ENCODE peak calls at places on chromosomes 5 and 9, in seven cellular contexts. One of them, this sample, is unnamed.

GRCh38 chr9:80964951-80965350 is 724.4 kb downstream of the TLE1 start:
- DNase-seq in COR-L47: no peak
- DNase-seq in MCF 10A: no peak
- DNase-seq in PC-3: no peak
- DNase-seq in NCI-H1092: no peak
- DNase-seq in cardiac fibroblast: no peak
- DNase-seq in stimulated activated naive CD4-positive, alpha-beta T cell: no peak
- DNase-seq in this sample: no peak

GRCh38 chr9:122498883-122499288 is 11.7 kb upstream of the OR1J2 start:
- DNase-seq in PC-3: peak; percentile 66
- DNase-seq in COR-L47: peak; percentile 77
- DNase-seq in stimulated activated naive CD4-positive, alpha-beta T cell: peak; percentile 7
- DNase-seq in MCF 10A: peak; percentile 82
- DNase-seq in cardiac fibroblast: peak; percentile 64
- DNase-seq in NCI-H1092: peak; percentile 6
- DNase-seq in this sample: peak; percentile 3

GRCh38 chr5:16856531-16856930 is 79.6 kb downstream of the MYO10 start:
- DNase-seq in cardiac fibroblast: no peak
- DNase-seq in COR-L47: no peak
- DNase-seq in NCI-H1092: no peak
- DNase-seq in PC-3: peak; percentile 100
- DNase-seq in MCF 10A: peak; percentile 97
- DNase-seq in stimulated activated naive CD4-positive, alpha-beta T cell: no peak
- DNase-seq in this sample: no peak

GRCh38 chr9:86405926-86406325 is 51.7 kb upstream of the TUT7 start:
- DNase-seq in NCI-H1092: no peak
- DNase-seq in COR-L47: no peak
- DNase-seq in cardiac fibroblast: peak; percentile 81
- DNase-seq in stimulated activated naive CD4-positive, alpha-beta T cell: no peak
- DNase-seq in PC-3: peak; percentile 68
- DNase-seq in MCF 10A: peak; percentile 86
- DNase-seq in this sample: peak; percentile 84

GRCh38 chr5:170565077-170565476 is 61.3 kb downstream of the KCNIP1 start:
- DNase-seq in cardiac fibroblast: no peak
- DNase-seq in COR-L47: no peak
- DNase-seq in stimulated activated naive CD4-positive, alpha-beta T cell: no peak
- DNase-seq in NCI-H1092: no peak
- DNase-seq in MCF 10A: no peak
- DNase-seq in PC-3: no peak
- DNase-seq in this sample: no peak

GRCh38 chr9:33172256-33172678 is 5.1 kb upstream of the B4GALT1 start:
- DNase-seq in MCF 10A: no peak
- DNase-seq in stimulated activated naive CD4-positive, alpha-beta T cell: no peak
- DNase-seq in cardiac fibroblast: peak; percentile 92
- DNase-seq in PC-3: peak; percentile 51
- DNase-seq in COR-L47: no peak
- DNase-seq in NCI-H1092: no peak
- DNase-seq in this sample: no peak

GRCh38 chr9:17462869-17463464 is 115.9 kb upstream of the SH3GL2 start:
- DNase-seq in PC-3: peak; percentile 69
- DNase-seq in NCI-H1092: peak; percentile 49
- DNase-seq in cardiac fibroblast: peak; percentile 78
- DNase-seq in MCF 10A: peak; percentile 63
- DNase-seq in COR-L47: peak; percentile 63
- DNase-seq in stimulated activated naive CD4-positive, alpha-beta T cell: peak; percentile 22
- DNase-seq in this sample: peak; percentile 41

GRCh38 chr5:169197343-169197742 is 103.6 kb downstream of the SLIT3 start:
- DNase-seq in MCF 10A: peak; percentile 65
- DNase-seq in PC-3: peak; percentile 51
- DNase-seq in NCI-H1092: no peak
- DNase-seq in cardiac fibroblast: peak; percentile 36
- DNase-seq in stimulated activated naive CD4-positive, alpha-beta T cell: no peak
- DNase-seq in COR-L47: no peak
- DNase-seq in this sample: no peak

GRCh38 chr5:55187370-55187769 is 14.4 kb upstream of the CDC20B start:
- DNase-seq in PC-3: peak; percentile 44
- DNase-seq in COR-L47: peak; percentile 63
- DNase-seq in MCF 10A: peak; percentile 61
- DNase-seq in stimulated activated naive CD4-positive, alpha-beta T cell: no peak
- DNase-seq in cardiac fibroblast: peak; percentile 23
- DNase-seq in NCI-H1092: no peak
- DNase-seq in this sample: no peak

GRCh38 chr5:94423411-94423810 is 195.0 kb downstream of the KIAA0825 start:
- DNase-seq in cardiac fibroblast: no peak
- DNase-seq in PC-3: no peak
- DNase-seq in NCI-H1092: no peak
- DNase-seq in MCF 10A: no peak
- DNase-seq in stimulated activated naive CD4-positive, alpha-beta T cell: no peak
- DNase-seq in COR-L47: no peak
- DNase-seq in this sample: no peak

GRCh38 chr9:33130501-33130900 is 36.6 kb downstream of the B4GALT1 start:
- DNase-seq in COR-L47: no peak
- DNase-seq in MCF 10A: peak; percentile 75
- DNase-seq in PC-3: peak; percentile 38
- DNase-seq in cardiac fibroblast: peak; percentile 63
- DNase-seq in stimulated activated naive CD4-positive, alpha-beta T cell: no peak
- DNase-seq in NCI-H1092: no peak
- DNase-seq in this sample: no peak

GRCh38 chr9:78572266-78572665 is 275.3 kb downstream of the PSAT1 start:
- DNase-seq in COR-L47: no peak
- DNase-seq in MCF 10A: peak; percentile 20
- DNase-seq in cardiac fibroblast: no peak
- DNase-seq in stimulated activated naive CD4-positive, alpha-beta T cell: no peak
- DNase-seq in NCI-H1092: no peak
- DNase-seq in PC-3: peak; percentile 31
- DNase-seq in this sample: no peak

GRCh38 chr5:158770506-158770905 is 329.2 kb downstream of the EBF1 start:
- DNase-seq in MCF 10A: peak; percentile 50
- DNase-seq in COR-L47: no peak
- DNase-seq in stimulated activated naive CD4-positive, alpha-beta T cell: no peak
- DNase-seq in PC-3: peak; percentile 23
- DNase-seq in cardiac fibroblast: peak; percentile 20
- DNase-seq in NCI-H1092: no peak
- DNase-seq in this sample: no peak

GRCh38 chr9:134161647-134162046 is 2.7 kb downstream of the RNU6ATAC start:
- DNase-seq in stimulated activated naive CD4-positive, alpha-beta T cell: no peak
- DNase-seq in COR-L47: no peak
- DNase-seq in MCF 10A: no peak
- DNase-seq in cardiac fibroblast: no peak
- DNase-seq in PC-3: no peak
- DNase-seq in NCI-H1092: no peak
- DNase-seq in this sample: no peak

GRCh38 chr5:125928663-125929062 is 494.5 kb upstream of the GRAMD2B start:
- DNase-seq in MCF 10A: peak; percentile 24
- DNase-seq in COR-L47: no peak
- DNase-seq in stimulated activated naive CD4-positive, alpha-beta T cell: no peak
- DNase-seq in NCI-H1092: no peak
- DNase-seq in PC-3: peak; percentile 65
- DNase-seq in cardiac fibroblast: peak; percentile 3
- DNase-seq in this sample: no peak

GRCh38 chr9:130418776-130419175 is 26.0 kb upstream of the ASS1 start:
- DNase-seq in stimulated activated naive CD4-positive, alpha-beta T cell: no peak
- DNase-seq in COR-L47: no peak
- DNase-seq in PC-3: no peak
- DNase-seq in cardiac fibroblast: no peak
- DNase-seq in NCI-H1092: no peak
- DNase-seq in MCF 10A: no peak
- DNase-seq in this sample: no peak

GRCh38 chr5:169181785-169182184 is 119.2 kb downstream of the SLIT3 start:
- DNase-seq in NCI-H1092: no peak
- DNase-seq in PC-3: peak; percentile 38
- DNase-seq in stimulated activated naive CD4-positive, alpha-beta T cell: no peak
- DNase-seq in COR-L47: no peak
- DNase-seq in MCF 10A: no peak
- DNase-seq in cardiac fibroblast: no peak
- DNase-seq in this sample: no peak

GRCh38 chr5:142816577-142816976 is 46.4 kb downstream of the ARHGAP26 start:
- DNase-seq in NCI-H1092: no peak
- DNase-seq in PC-3: peak; percentile 20
- DNase-seq in MCF 10A: peak; percentile 77
- DNase-seq in stimulated activated naive CD4-positive, alpha-beta T cell: no peak
- DNase-seq in COR-L47: peak; percentile 15
- DNase-seq in cardiac fibroblast: peak; percentile 69
- DNase-seq in this sample: no peak

GRCh38 chr9:12891588-12891987 is 116.8 kb downstream of the LURAP1L start:
- DNase-seq in MCF 10A: no peak
- DNase-seq in PC-3: no peak
- DNase-seq in cardiac fibroblast: no peak
- DNase-seq in NCI-H1092: no peak
- DNase-seq in COR-L47: no peak
- DNase-seq in stimulated activated naive CD4-positive, alpha-beta T cell: no peak
- DNase-seq in this sample: no peak

GRCh38 chr5:136016945-136017530 is 11.8 kb upstream of the TGFBI start:
- DNase-seq in PC-3: peak; percentile 96
- DNase-seq in NCI-H1092: no peak
- DNase-seq in cardiac fibroblast: peak; percentile 88
- DNase-seq in COR-L47: no peak
- DNase-seq in stimulated activated naive CD4-positive, alpha-beta T cell: no peak
- DNase-seq in MCF 10A: peak; percentile 100
- DNase-seq in this sample: peak; percentile 95

GRCh38 chr5:72428664-72429063 is 78.5 kb downstream of the ZNF366 start:
- DNase-seq in cardiac fibroblast: no peak
- DNase-seq in MCF 10A: no peak
- DNase-seq in COR-L47: no peak
- DNase-seq in stimulated activated naive CD4-positive, alpha-beta T cell: no peak
- DNase-seq in NCI-H1092: no peak
- DNase-seq in PC-3: no peak
- DNase-seq in this sample: no peak

GRCh38 chr5:135069016-135069770 is 35.2 kb upstream of the PITX1 start:
- DNase-seq in cardiac fibroblast: no peak
- DNase-seq in PC-3: no peak
- DNase-seq in COR-L47: no peak
- DNase-seq in NCI-H1092: no peak
- DNase-seq in MCF 10A: no peak
- DNase-seq in stimulated activated naive CD4-positive, alpha-beta T cell: no peak
- DNase-seq in this sample: no peak

GRCh38 chr5:150075806-150076205 is 10.5 kb downstream of the CSF1R start:
- DNase-seq in PC-3: no peak
- DNase-seq in NCI-H1092: no peak
- DNase-seq in stimulated activated naive CD4-positive, alpha-beta T cell: no peak
- DNase-seq in cardiac fibroblast: no peak
- DNase-seq in MCF 10A: no peak
- DNase-seq in COR-L47: no peak
- DNase-seq in this sample: no peak

This sample was measured in stromal cell of bone marrow.